ENCODE peak calls at places on chromosomes 11 and 22, in four cellular contexts. N is GM12878, P is K562, Y is HCT116. X is an unnamed sample.

GRCh38 chr11:108647701-108648527 is 17.0 kb upstream of the DDX10 start:
- DNase-seq in N (no peak), P (peak), Y (peak), X (peak)

GRCh38 chr11:114678125-114679036 is at the start of gene NXPE2:
- DNase-seq in N (no peak), P (no peak), Y (no peak), X (no peak)

GRCh38 chr11:46121724-46122477 is 647 bp upstream of the PHF21A start:
- DNase-seq in N (no peak), P (peak), Y (peak), X (no peak)

GRCh38 chr11:70604221-70604620 is 205.9 kb downstream of the CTTN start:
- DNase-seq in N (no peak), P (no peak), Y (no peak), X (no peak)

GRCh38 chr22:28822930-28823481 is 22.6 kb upstream of the XBP1 start:
- DNase-seq in N (no peak), P (no peak), Y (no peak), X (no peak)

GRCh38 chr11:62665630-62666258 is 632 bp downstream of the CSKMT start:
- DNase-seq in N (no peak), P (peak), Y (no peak), X (no peak)

GRCh38 chr11:69537126-69537525 is 55.7 kb downstream of the LINC01488 start:
- DNase-seq in N (no peak), P (peak), Y (no peak), X (no peak)

GRCh38 chr11:64041846-64042245 is 6.1 kb downstream of the FLRT1 start:
- DNase-seq in N (no peak), P (no peak), Y (no peak), X (no peak)

GRCh38 chr11:36012410-36012809 is 68.5 kb downstream of the LDLRAD3 start:
- DNase-seq in N (no peak), P (no peak), Y (no peak), X (no peak)

GRCh38 chr11:36011574-36011973 is 67.7 kb downstream of the LDLRAD3 start:
- DNase-seq in N (no peak), P (no peak), Y (no peak), X (no peak)

GRCh38 chr11:36009469-36009868 is 65.6 kb downstream of the LDLRAD3 start:
- DNase-seq in N (no peak), P (no peak), Y (no peak), X (no peak)

GRCh38 chr11:36008576-36008975 is 64.7 kb downstream of the LDLRAD3 start:
- DNase-seq in N (no peak), P (no peak), Y (no peak), X (no peak)

DNA sequence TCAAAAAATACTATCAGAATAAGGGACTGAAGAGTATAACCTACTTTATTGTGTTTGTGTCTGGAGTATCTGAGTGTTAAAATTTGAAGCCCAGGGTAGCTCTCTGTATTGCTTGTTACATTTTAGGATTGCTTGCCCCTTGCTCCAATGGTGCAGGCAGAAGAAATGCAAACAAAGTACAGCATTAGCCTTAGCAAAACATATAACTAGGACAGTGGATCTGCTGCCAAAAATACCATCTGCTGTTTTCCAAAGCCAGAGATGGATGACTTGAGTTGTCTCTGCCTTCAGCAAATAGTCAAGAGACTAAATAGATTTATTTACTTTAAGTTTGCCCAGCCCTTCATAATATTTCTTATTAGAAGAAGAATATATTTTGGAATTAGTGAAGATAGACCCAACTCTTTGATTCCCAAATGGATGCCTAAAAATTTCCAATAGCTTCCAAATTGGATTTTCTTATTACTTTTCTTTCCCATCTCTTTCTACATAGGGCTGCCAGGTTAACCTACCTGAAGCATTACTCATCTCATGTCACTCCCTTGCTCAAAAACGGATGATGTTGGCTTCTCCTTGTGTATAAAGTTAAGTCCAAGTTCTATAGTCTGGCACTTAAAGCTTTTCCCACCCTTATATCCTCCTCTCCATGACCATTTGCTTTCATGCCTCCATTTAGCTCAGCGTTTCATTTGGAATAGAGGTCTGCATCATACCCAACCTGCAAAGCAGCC is 66.3 kb downstream of the LDLRAD3 start:
- DNase-seq in N (no peak), P (no peak), Y (no peak), X (no peak)
- TF ChIP-seq ATF3 in N (no peak), P (no peak), Y (no peak), X (no peak)

DNA sequence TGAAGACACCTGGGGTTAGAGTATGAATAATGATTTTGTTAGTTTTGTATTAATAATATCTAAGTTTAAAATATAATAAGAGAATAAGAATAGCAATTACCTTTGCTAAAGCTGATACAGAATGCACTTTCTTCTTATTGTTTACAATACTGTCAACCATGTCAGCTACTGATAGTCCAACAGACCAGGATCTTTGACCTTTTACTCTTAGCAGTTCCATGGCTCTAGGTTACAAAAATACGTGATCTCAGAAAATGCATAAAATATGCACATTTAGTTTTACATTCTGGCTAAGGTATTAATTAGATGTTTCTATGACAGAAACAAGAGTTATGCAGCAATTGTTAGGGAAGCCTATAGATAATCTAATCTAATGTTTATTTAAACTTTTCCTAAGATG is 7.5 kb upstream of the TSG101 start:
- DNase-seq in N (no peak), P (no peak), Y (no peak), X (no peak)
- TF ChIP-seq POLR2AphosphoS5 in N (no peak), P (no peak), Y (no peak), X (no peak)

GRCh38 chr11:11849127-11849746 is 7.5 kb downstream of the USP47 start:
- DNase-seq in N (peak), P (peak), Y (peak), X (no peak)
- TF ChIP-seq EGR1 in N (no peak), P (no peak), Y (no peak), X (no peak)

GRCh38 chr11:34358258-34358665 is 452 bp upstream of the ABTB2 start:
- DNase-seq in N (no peak), P (peak), Y (peak), X (no peak)
- TF ChIP-seq ATF3 in N (no peak), P (no peak), Y (no peak), X (no peak)

GRCh38 chr11:94706211-94706610 is 61.9 kb upstream of the AMOTL1 start:
- DNase-seq in N (no peak), P (no peak), Y (no peak), X (no peak)
- TF ChIP-seq POLR2AphosphoS5 in N (no peak), P (no peak), Y (no peak), X (no peak)

DNA sequence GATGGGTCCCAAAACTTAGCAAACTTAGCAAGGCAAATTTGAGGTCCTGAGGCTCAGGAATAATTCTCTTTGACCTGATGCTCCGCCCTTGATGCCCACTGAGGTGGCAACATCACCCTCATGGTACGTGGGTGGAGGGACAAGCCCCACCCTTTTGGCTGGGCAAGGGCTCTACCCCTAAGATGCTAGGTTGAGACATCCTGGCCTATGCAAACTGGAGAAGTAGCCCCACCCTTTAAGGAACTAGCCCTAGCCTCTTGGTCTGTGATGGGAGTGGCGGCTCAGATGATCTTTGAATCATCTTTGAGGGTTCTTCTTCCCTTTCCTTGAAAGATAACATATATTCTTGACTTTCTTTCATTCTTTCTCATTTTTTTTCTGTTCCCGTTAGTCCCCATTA is 32.9 kb downstream of the CABIN1 start:
- DNase-seq in N (no peak), P (no peak), Y (no peak), X (no peak)
- TF ChIP-seq EGR1 in N (no peak), P (no peak), Y (no peak), X (no peak)

GRCh38 chr11:67633758-67634365 is 4.1 kb upstream of the NUDT8 start:
- DNase-seq in N (no peak), P (no peak), Y (no peak), X (no peak)
- TF ChIP-seq ATF3 in N (no peak), P (no peak), Y (no peak), X (no peak)

GRCh38 chr11:16792426-16792825 is 54.0 kb downstream of the C11orf58 start:
- DNase-seq in N (no peak), P (no peak), Y (no peak), X (no peak)

GRCh38 chr11:16793009-16793408 is 54.6 kb downstream of the C11orf58 start:
- DNase-seq in N (no peak), P (no peak), Y (no peak), X (no peak)

GRCh38 chr11:16793511-16793910 is 55.1 kb downstream of the C11orf58 start:
- DNase-seq in N (no peak), P (no peak), Y (no peak), X (no peak)

GRCh38 chr11:16795146-16795545 is 56.7 kb downstream of the C11orf58 start:
- DNase-seq in N (no peak), P (no peak), Y (no peak), X (no peak)

DNA sequence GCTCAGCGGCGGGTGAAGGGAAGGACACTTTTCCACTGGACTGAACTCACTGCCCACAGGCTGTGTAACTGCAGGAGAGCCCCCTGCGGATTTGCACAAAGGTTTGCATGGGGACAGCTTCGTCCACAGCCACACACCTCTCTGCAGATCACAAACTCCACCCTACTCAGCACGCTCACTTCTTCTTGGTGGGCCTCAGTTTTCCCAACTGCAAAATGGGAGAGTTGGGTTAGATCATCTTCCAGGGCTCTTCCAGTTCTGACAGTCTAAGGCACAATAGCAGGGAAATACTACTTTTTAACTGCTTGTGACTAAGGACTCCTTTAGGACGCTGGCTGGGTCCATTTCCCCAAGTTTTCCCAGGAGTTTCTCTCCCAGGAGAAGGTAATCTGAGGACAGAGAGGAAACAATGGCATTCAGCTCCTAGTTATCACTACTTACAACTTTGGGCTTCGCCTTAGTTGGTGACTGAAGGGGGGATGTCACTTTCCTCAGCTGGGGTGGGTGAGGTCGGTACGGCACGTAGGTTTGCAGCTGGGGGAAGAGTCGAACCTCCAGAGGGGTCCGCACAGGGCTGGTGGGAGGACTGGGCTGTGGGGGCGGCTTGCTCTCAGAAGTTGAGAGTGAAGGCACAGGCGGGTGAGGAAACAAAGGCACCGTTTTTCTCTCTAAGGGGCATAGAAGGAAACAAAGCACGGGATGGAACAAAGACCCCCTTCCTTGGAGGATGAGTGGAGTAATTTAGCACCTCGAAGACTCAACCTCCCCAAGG is 55.8 kb downstream of the C11orf58 start:
- DNase-seq in N (no peak), P (no peak), Y (no peak), X (no peak)
- TF ChIP-seq POLR2AphosphoS5 in N (no peak), P (no peak), Y (no peak), X (no peak)

X was measured in H1.